ENCODE peak calls at places on chromosome 22, in five cellular contexts. B is OCI-LY7, S is thoracic aorta, D is breast epithelium, Z is testis. U is an unnamed sample.

GRCh38 chr22:50730941-50731661 is 6.9 kb upstream of the ACR start:
- DNase-seq in B (no peak), S (no peak), D (no peak), Z (peak; percentile 29), U (no peak)

GRCh38 chr22:19612866-19613572 is 88.8 kb upstream of the CLDN5 start:
- DNase-seq in B (no peak), S (no peak), D (no peak), Z (no peak), U (no peak)

GRCh38 chr22:48897959-48898358 is 929.7 kb downstream of the BRD1 start:
- DNase-seq in B (no peak), S (no peak), D (no peak), Z (no peak), U (no peak)

GRCh38 chr22:20089226-20089976 is 9.4 kb downstream of the DGCR8 start:
- DNase-seq in B (no peak), S (no peak), D (no peak), Z (no peak), U (no peak)

GRCh38 chr22:31586137-31586920 is 75.7 kb downstream of the PISD start:
- DNase-seq in B (no peak), S (no peak), D (peak; percentile 20), Z (no peak), U (no peak)

GRCh38 chr22:50145741-50146439 is 24.6 kb upstream of the PANX2 start:
- DNase-seq in B (no peak), S (no peak), D (no peak), Z (no peak), U (no peak)

GRCh38 chr22:37037669-37038068 is 13.9 kb upstream of the KCTD17 start:
- DNase-seq in B (no peak), S (no peak), D (no peak), Z (no peak), U (no peak)

GRCh38 chr22:37290737-37291136 is 8.4 kb downstream of the CYTH4 start:
- DNase-seq in B (no peak), S (no peak), D (no peak), Z (no peak), U (no peak)

GRCh38 chr22:50469377-50470305 is 5.2 kb downstream of the SBF1 start:
- DNase-seq in B (peak; percentile 98), S (no peak), D (peak; percentile 67), Z (peak; percentile 26), U (peak; percentile 97)

GRCh38 chr22:26043031-26043430 is 126.2 kb upstream of the SEZ6L start:
- DNase-seq in B (no peak), S (no peak), D (no peak), Z (no peak), U (no peak)

GRCh38 chr22:30188911-30189310 is 57.6 kb downstream of the LIF start:
- DNase-seq in B (no peak), S (no peak), D (no peak), Z (no peak), U (no peak)

GRCh38 chr22:30193031-30193794 is 53.3 kb downstream of the LIF start:
- DNase-seq in B (no peak), S (no peak), D (no peak), Z (no peak), U (no peak)

GRCh38 chr22:30192427-30192826 is 54.1 kb downstream of the LIF start:
- DNase-seq in B (peak; percentile 43), S (no peak), D (no peak), Z (no peak), U (peak; percentile 14)

GRCh38 chr22:30190619-30191018 is 55.9 kb downstream of the LIF start:
- DNase-seq in B (no peak), S (no peak), D (no peak), Z (no peak), U (no peak)

GRCh38 chr22:30191049-30191701 is 55.4 kb downstream of the LIF start:
- DNase-seq in B (no peak), S (no peak), D (no peak), Z (no peak), U (no peak)
- H3K27ac ChIP-seq in B (no peak overlapping the region), S (no peak overlapping the region), D (no peak overlapping the region), Z (no peak overlapping the region), U (no peak overlapping the region)

GRCh38 chr22:46986788-46987187 is 224.3 kb downstream of the TBC1D22A start:
- DNase-seq in B (no peak), S (no peak), D (no peak), Z (no peak), U (no peak)

GRCh38 chr22:46984751-46985506 is 222.5 kb downstream of the TBC1D22A start:
- DNase-seq in B (no peak), S (no peak), D (peak; percentile 55), Z (no peak), U (no peak)

GRCh38 chr22:46983046-46983445 is 220.6 kb downstream of the TBC1D22A start:
- DNase-seq in B (no peak), S (no peak), D (no peak), Z (no peak), U (no peak)

GRCh38 chr22:46982635-46983034 is 220.2 kb downstream of the TBC1D22A start:
- DNase-seq in B (no peak), S (no peak), D (no peak), Z (no peak), U (no peak)

GRCh38 chr22:46985507-46985882 is 223.0 kb downstream of the TBC1D22A start:
- DNase-seq in B (no peak), S (no peak), D (no peak), Z (no peak), U (no peak)
- H3K4me1 ChIP-seq in B (no peaks in the 10 kb centered on the region), S (peaks cover 3% of the 10 kb centered on the region), D (no peaks in the 10 kb centered on the region), Z (no peaks in the 10 kb centered on the region), U (no peaks in the 10 kb centered on the region)

GRCh38 chr22:41500303-41500702 is 31.4 kb downstream of the ACO2 start:
- DNase-seq in B (no peak), S (no peak), D (no peak), Z (no peak), U (no peak)
- H3K27ac ChIP-seq in B (no peak overlapping the region), S (no peak overlapping the region), D (no peak overlapping the region), Z (no peak overlapping the region), U (no peak overlapping the region)

DNA sequence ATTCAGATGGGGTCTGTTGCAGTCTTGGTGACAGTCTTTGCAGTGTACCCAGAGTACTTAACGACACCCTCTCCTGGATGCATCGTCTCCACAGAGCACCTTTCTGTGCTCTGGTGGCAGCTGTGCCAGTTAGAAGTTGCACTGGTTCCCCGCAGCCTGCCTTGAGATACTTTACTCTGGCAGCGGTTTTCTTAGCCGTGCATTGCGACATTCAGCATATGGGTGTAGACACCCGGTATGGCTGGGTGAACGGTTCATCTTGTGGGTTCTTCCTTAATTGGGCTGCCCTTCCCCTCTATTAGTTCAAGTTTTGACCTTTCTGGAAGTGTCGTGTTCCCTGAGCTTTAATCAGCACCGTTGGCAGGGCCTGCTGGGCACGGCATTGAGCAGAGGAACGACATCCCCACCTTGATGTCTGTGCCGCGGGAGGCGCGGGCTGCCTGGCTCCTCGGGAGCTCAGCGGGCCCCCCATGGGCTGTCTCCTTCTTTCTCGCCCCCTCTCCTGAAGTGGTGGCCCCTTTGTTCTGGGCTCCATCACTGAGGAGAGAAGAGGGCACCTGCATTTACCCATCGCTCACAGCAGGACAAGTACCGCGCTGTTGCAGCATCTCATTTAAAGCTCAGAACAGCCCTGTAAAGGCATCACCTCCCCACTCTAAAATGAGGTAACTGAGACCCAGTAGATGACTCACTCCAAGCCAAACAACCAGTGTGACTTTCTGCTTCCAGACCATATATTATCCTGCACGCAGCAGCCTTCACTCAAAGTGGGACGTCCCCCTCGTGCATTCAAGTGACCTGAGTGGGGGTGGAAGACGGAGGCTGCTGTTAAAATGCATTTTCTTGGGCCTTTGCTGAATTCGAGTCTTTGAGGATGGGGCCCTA is 13.3 kb downstream of the FAM83F start:
- DNase-seq in B (no peak), S (no peak), D (no peak), Z (no peak), U (no peak)
- H3K4me1 ChIP-seq in B (no peaks in the 10 kb centered on the region), S (no peaks in the 10 kb centered on the region), D (peaks cover 8% of the 10 kb centered on the region), Z (peaks cover 8% of the 10 kb centered on the region), U (no peaks in the 10 kb centered on the region)

DNA sequence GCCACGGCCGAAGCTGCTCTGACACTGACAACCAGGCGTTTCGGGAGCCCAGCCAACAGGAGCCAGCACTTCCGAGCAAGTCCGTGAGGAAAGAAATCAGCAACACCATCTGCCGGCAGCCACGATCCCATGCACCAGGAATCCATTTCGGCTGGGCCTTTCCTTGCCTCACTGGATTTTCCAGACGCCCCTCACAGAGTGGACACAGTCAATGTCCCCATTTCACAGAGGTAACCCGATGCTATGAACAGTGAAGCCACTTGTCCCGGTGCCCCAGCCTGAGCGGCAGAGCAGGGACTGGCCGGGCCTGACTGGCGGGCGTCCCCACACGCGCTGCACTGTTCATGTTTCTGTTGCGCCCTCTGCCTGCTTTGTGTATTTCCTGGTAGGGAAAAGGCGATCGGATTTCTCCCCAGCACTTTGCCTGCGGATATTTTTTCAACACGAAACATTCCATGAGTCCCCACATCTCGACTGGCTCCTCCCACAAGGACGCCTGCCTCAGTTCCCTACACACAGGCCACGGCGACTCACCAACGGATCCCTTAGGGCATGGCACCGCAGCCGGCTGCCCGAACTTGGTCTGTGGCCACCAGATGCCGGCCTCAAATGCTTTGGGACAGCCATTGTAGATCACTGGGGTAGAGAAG is 55.3 kb downstream of the TRMU start:
- DNase-seq in B (no peak), S (no peak), D (peak; percentile 47), Z (peak; percentile 50), U (no peak)
- H3K27ac ChIP-seq in B (no peak overlapping the region), S (no peak overlapping the region), D (peak overlapping the region; percentile 82), Z (no peak overlapping the region), U (no peak overlapping the region)